ENCODE peak calls at places on chromosomes 11 and 22, in eight cellular contexts. One of them, this sample, is unnamed.
A peak's percentile ranks its signal among the peaks of the same experiment; 100 is the strongest.

GRCh38 chr22:44024288-44024908 is at the start of gene PARVB:
- DNase-seq in K562: peak; percentile 70
- DNase-seq in CD8-positive, alpha-beta T cell: no peak
- DNase-seq in lung: no peak
- DNase-seq in PC-9: peak; percentile 20
- DNase-seq in sigmoid colon: no peak
- DNase-seq in lower lobe of right lung: peak; percentile 51
- DNase-seq in vagina: no peak
- DNase-seq in this sample: peak; percentile 45

GRCh38 chr11:65911682-65912568 is 6.9 kb downstream of the C11orf68 start:
- DNase-seq in sigmoid colon: peak; percentile 85
- DNase-seq in lower lobe of right lung: no peak
- DNase-seq in vagina: no peak
- DNase-seq in lung: peak; percentile 52
- DNase-seq in CD8-positive, alpha-beta T cell: no peak
- DNase-seq in K562: peak; percentile 34
- DNase-seq in PC-9: peak; percentile 70
- DNase-seq in this sample: peak; percentile 60

GRCh38 chr11:130588471-130588870 is 140.0 kb downstream of the ADAMTS15 start:
- DNase-seq in CD8-positive, alpha-beta T cell: no peak
- DNase-seq in sigmoid colon: no peak
- DNase-seq in lung: no peak
- DNase-seq in lower lobe of right lung: no peak
- DNase-seq in vagina: no peak
- DNase-seq in K562: no peak
- DNase-seq in PC-9: no peak
- DNase-seq in this sample: no peak

GRCh38 chr11:121810291-121810690 is 305.7 kb downstream of the BLID start:
- DNase-seq in PC-9: no peak
- DNase-seq in sigmoid colon: no peak
- DNase-seq in lower lobe of right lung: no peak
- DNase-seq in CD8-positive, alpha-beta T cell: no peak
- DNase-seq in K562: no peak
- DNase-seq in vagina: no peak
- DNase-seq in lung: no peak
- DNase-seq in this sample: no peak

GRCh38 chr22:46738961-46739870 is 1.2 kb upstream of the CERK start:
- DNase-seq in vagina: no peak
- DNase-seq in PC-9: peak; percentile 58
- DNase-seq in lung: peak; percentile 50
- DNase-seq in lower lobe of right lung: no peak
- DNase-seq in CD8-positive, alpha-beta T cell: peak; percentile 55
- DNase-seq in K562: no peak
- DNase-seq in sigmoid colon: no peak
- DNase-seq in this sample: peak; percentile 61

GRCh38 chr22:26357813-26358212 is 71.2 kb upstream of the ASPHD2 start:
- DNase-seq in lower lobe of right lung: no peak
- DNase-seq in vagina: no peak
- DNase-seq in lung: no peak
- DNase-seq in PC-9: no peak
- DNase-seq in CD8-positive, alpha-beta T cell: no peak
- DNase-seq in K562: no peak
- DNase-seq in sigmoid colon: no peak
- DNase-seq in this sample: no peak

GRCh38 chr11:121024989-121025388 is 1.1 kb downstream of the TBCEL start:
- DNase-seq in vagina: no peak
- DNase-seq in sigmoid colon: no peak
- DNase-seq in lung: peak; percentile 33
- DNase-seq in CD8-positive, alpha-beta T cell: no peak
- DNase-seq in lower lobe of right lung: no peak
- DNase-seq in K562: no peak
- DNase-seq in PC-9: no peak
- DNase-seq in this sample: no peak

GRCh38 chr11:132115454-132115853 is 745.0 kb downstream of the NTM start:
- DNase-seq in sigmoid colon: no peak
- DNase-seq in lower lobe of right lung: no peak
- DNase-seq in PC-9: no peak
- DNase-seq in K562: no peak
- DNase-seq in vagina: no peak
- DNase-seq in lung: no peak
- DNase-seq in CD8-positive, alpha-beta T cell: no peak
- DNase-seq in this sample: no peak

GRCh38 chr11:83249972-83250593 is 36.1 kb downstream of the CCDC90B start:
- DNase-seq in K562: peak; percentile 48
- DNase-seq in lung: no peak
- DNase-seq in vagina: no peak
- DNase-seq in sigmoid colon: no peak
- DNase-seq in PC-9: no peak
- DNase-seq in CD8-positive, alpha-beta T cell: peak; percentile 22
- DNase-seq in lower lobe of right lung: no peak
- DNase-seq in this sample: peak; percentile 7

GRCh38 chr11:2289350-2289749 is 12.4 kb downstream of the C11orf21 start:
- DNase-seq in CD8-positive, alpha-beta T cell: no peak
- DNase-seq in sigmoid colon: no peak
- DNase-seq in lung: no peak
- DNase-seq in K562: no peak
- DNase-seq in PC-9: no peak
- DNase-seq in lower lobe of right lung: no peak
- DNase-seq in vagina: no peak
- DNase-seq in this sample: no peak

GRCh38 chr11:116162086-116162485 is 610.7 kb downstream of the BUD13 start:
- DNase-seq in vagina: peak; percentile 54
- DNase-seq in CD8-positive, alpha-beta T cell: no peak
- DNase-seq in lung: peak; percentile 18
- DNase-seq in sigmoid colon: no peak
- DNase-seq in lower lobe of right lung: no peak
- DNase-seq in PC-9: no peak
- DNase-seq in K562: no peak
- DNase-seq in this sample: no peak

GRCh38 chr22:19691721-19692341 is 22.5 kb upstream of the SEPTIN5 start:
- DNase-seq in K562: peak; percentile 93
- DNase-seq in PC-9: peak; percentile 70
- DNase-seq in vagina: no peak
- DNase-seq in lower lobe of right lung: no peak
- DNase-seq in CD8-positive, alpha-beta T cell: no peak
- DNase-seq in sigmoid colon: peak; percentile 71
- DNase-seq in lung: no peak
- DNase-seq in this sample: no peak

GRCh38 chr11:34263462-34264186 is 94.2 kb downstream of the ABTB2 start:
- DNase-seq in lung: peak; percentile 75
- DNase-seq in CD8-positive, alpha-beta T cell: no peak
- DNase-seq in sigmoid colon: peak; percentile 76
- DNase-seq in lower lobe of right lung: peak; percentile 73
- DNase-seq in PC-9: peak; percentile 94
- DNase-seq in K562: no peak
- DNase-seq in vagina: no peak
- DNase-seq in this sample: peak; percentile 13

GRCh38 chr11:69035150-69035958 is 13.4 kb upstream of the TPCN2 start:
- DNase-seq in sigmoid colon: peak; percentile 74
- DNase-seq in lower lobe of right lung: no peak
- DNase-seq in K562: no peak
- DNase-seq in lung: no peak
- DNase-seq in CD8-positive, alpha-beta T cell: no peak
- DNase-seq in vagina: no peak
- DNase-seq in PC-9: no peak
- DNase-seq in this sample: no peak

GRCh38 chr11:64097468-64098317 is 62.0 kb downstream of the FLRT1 start:
- DNase-seq in lung: no peak
- DNase-seq in K562: no peak
- DNase-seq in lower lobe of right lung: no peak
- DNase-seq in PC-9: no peak
- DNase-seq in vagina: no peak
- DNase-seq in sigmoid colon: peak; percentile 82
- DNase-seq in CD8-positive, alpha-beta T cell: no peak
- DNase-seq in this sample: no peak

GRCh38 chr11:78037056-78037455 is 14.0 kb upstream of the KCTD14 start:
- DNase-seq in lung: peak; percentile 67
- DNase-seq in PC-9: peak; percentile 85
- DNase-seq in sigmoid colon: no peak
- DNase-seq in vagina: no peak
- DNase-seq in K562: no peak
- DNase-seq in lower lobe of right lung: peak; percentile 76
- DNase-seq in CD8-positive, alpha-beta T cell: no peak
- DNase-seq in this sample: peak; percentile 55

GRCh38 chr11:44453871-44454270 is 111.6 kb upstream of the CD82 start:
- DNase-seq in PC-9: no peak
- DNase-seq in K562: no peak
- DNase-seq in CD8-positive, alpha-beta T cell: no peak
- DNase-seq in vagina: no peak
- DNase-seq in sigmoid colon: peak; percentile 71
- DNase-seq in lower lobe of right lung: no peak
- DNase-seq in lung: no peak
- DNase-seq in this sample: no peak

GRCh38 chr11:76768091-76769047 is 14.8 kb upstream of the TSKU start:
- DNase-seq in lower lobe of right lung: peak; percentile 77
- DNase-seq in PC-9: no peak
- DNase-seq in vagina: no peak
- DNase-seq in K562: no peak
- DNase-seq in lung: peak; percentile 53
- DNase-seq in sigmoid colon: peak; percentile 83
- DNase-seq in CD8-positive, alpha-beta T cell: no peak
- DNase-seq in this sample: no peak
- H3K4me1 ChIP-seq in lower lobe of right lung: peaks cover 89% of the 10 kb centered on the region
- H3K4me1 ChIP-seq in PC-9: peaks cover 83% of the 10 kb centered on the region
- H3K4me1 ChIP-seq in vagina: peaks cover 100% of the 10 kb centered on the region
- H3K4me1 ChIP-seq in K562: peaks cover 13% of the 10 kb centered on the region
- H3K4me1 ChIP-seq in lung: peaks cover 27% of the 10 kb centered on the region
- H3K4me1 ChIP-seq in sigmoid colon: no peaks in the 10 kb centered on the region
- H3K4me1 ChIP-seq in CD8-positive, alpha-beta T cell: peaks cover 19% of the 10 kb centered on the region
- H3K4me1 ChIP-seq in this sample: peaks cover 8% of the 10 kb centered on the region

DNA sequence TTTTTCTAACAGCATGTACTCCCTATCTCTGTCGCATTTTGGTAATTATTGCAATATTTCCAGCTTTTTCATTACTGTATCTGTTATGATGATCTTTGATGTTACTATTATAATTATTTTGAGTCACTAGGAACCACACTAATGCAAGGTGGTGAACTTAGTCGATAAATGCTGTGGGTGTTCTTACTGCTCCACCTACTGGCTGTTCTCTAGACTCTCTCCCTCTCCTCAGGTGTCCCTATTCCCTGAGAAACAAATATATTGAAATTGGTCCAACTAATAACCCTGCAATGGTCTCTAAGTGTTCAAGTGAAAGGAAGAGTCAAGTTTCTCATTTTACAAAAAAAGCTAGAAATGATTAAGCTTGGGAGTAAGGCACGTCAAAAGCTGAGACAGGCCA is 10.5 kb downstream of the ARL14EP start:
- DNase-seq in lower lobe of right lung: no peak
- DNase-seq in CD8-positive, alpha-beta T cell: no peak
- DNase-seq in vagina: no peak
- DNase-seq in sigmoid colon: no peak
- DNase-seq in lung: no peak
- DNase-seq in PC-9: no peak
- DNase-seq in K562: peak; percentile 18
- DNase-seq in this sample: no peak
- TF ChIP-seq CTCF in lower lobe of right lung: peak; percentile 31
- TF ChIP-seq CTCF in CD8-positive, alpha-beta T cell: peak; percentile 33
- TF ChIP-seq CTCF in vagina: no peak
- TF ChIP-seq CTCF in sigmoid colon: no peak
- TF ChIP-seq CTCF in lung: no peak
- TF ChIP-seq CTCF in PC-9: peak; percentile 70
- TF ChIP-seq CTCF in K562: peak; percentile 15
- TF ChIP-seq CTCF in this sample: peak; percentile 50

DNA sequence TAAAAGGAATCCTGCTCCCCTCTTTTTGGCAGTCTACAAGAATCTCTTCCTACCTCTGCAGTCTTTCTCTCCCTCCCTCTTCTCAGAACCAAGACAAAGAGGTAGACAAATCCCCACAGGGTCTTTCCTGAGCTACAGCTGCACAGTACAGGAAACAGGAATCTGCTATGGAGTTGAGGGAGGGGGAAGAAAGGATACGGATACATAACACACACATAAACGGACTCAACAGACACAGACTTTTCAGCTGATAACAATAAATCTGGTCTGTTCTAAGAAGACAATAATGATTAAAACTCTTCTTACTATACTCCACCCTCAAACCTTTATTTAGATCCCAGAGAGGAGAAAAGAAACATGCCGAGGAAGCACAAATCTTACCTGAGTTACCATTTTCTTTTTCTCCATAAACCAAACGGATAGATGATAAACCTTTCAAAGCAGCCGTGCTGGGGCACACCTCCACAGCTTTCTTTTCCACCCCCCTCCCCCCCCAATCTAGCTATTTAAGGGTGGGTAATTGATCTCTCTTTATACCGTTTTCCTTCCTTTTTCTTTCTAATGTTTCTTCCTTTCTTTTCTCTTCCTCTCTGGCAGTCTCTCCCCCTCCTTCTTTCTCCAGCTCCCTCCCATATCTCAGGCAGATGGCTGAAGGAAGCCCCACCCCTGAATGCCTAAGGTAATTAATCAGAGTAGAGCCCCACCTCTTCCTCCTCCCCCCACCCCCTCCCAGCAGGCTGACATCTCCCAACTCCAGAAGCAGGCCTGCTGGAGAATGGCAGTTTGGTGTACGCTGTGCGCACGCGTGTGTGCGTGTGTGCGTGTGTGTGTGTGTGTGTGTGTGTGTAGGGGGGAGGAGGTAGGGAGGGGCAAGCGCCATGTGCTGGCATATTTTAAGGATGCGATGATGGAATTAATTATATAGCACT is 122.4 kb downstream of the APOL5 start:
- DNase-seq in lower lobe of right lung: peak; percentile 84
- DNase-seq in lung: peak; percentile 86
- DNase-seq in sigmoid colon: peak; percentile 94
- DNase-seq in PC-9: peak; percentile 71
- DNase-seq in CD8-positive, alpha-beta T cell: peak; percentile 26
- DNase-seq in K562: peak; percentile 86
- DNase-seq in vagina: peak; percentile 96
- DNase-seq in this sample: peak; percentile 94
- H3K4me3 ChIP-seq in lower lobe of right lung: peak overlapping the region; percentile 56
- H3K4me3 ChIP-seq in lung: peak overlapping the region; percentile 56
- H3K4me3 ChIP-seq in sigmoid colon: peak overlapping the region; percentile 48
- H3K4me3 ChIP-seq in PC-9: peak overlapping the region; percentile 69
- H3K4me3 ChIP-seq in CD8-positive, alpha-beta T cell: no peak overlapping the region
- H3K4me3 ChIP-seq in K562: peak overlapping the region; percentile 38
- H3K4me3 ChIP-seq in vagina: peak overlapping the region; percentile 48
- H3K4me3 ChIP-seq in this sample: peak overlapping the region; percentile 85

GRCh38 chr22:35104491-35104890 is 38.5 kb downstream of the ISX start:
- DNase-seq in PC-9: no peak
- DNase-seq in vagina: no peak
- DNase-seq in sigmoid colon: no peak
- DNase-seq in K562: no peak
- DNase-seq in CD8-positive, alpha-beta T cell: no peak
- DNase-seq in lower lobe of right lung: no peak
- DNase-seq in lung: no peak
- DNase-seq in this sample: no peak

GRCh38 chr22:35102663-35103062 is 36.7 kb downstream of the ISX start:
- DNase-seq in sigmoid colon: no peak
- DNase-seq in K562: peak; percentile 24
- DNase-seq in PC-9: peak; percentile 2
- DNase-seq in lower lobe of right lung: peak; percentile 48
- DNase-seq in vagina: no peak
- DNase-seq in CD8-positive, alpha-beta T cell: no peak
- DNase-seq in lung: peak; percentile 35
- DNase-seq in this sample: no peak

GRCh38 chr22:35103756-35104155 is 37.8 kb downstream of the ISX start:
- DNase-seq in vagina: no peak
- DNase-seq in K562: no peak
- DNase-seq in CD8-positive, alpha-beta T cell: no peak
- DNase-seq in lung: no peak
- DNase-seq in sigmoid colon: no peak
- DNase-seq in PC-9: no peak
- DNase-seq in lower lobe of right lung: no peak
- DNase-seq in this sample: no peak

GRCh38 chr22:35098921-35099320 is 33.0 kb downstream of the ISX start:
- DNase-seq in K562: no peak
- DNase-seq in PC-9: no peak
- DNase-seq in vagina: no peak
- DNase-seq in CD8-positive, alpha-beta T cell: no peak
- DNase-seq in sigmoid colon: no peak
- DNase-seq in lower lobe of right lung: no peak
- DNase-seq in lung: no peak
- DNase-seq in this sample: no peak

GRCh38 chr22:35099883-35100282 is 33.9 kb downstream of the ISX start:
- DNase-seq in vagina: no peak
- DNase-seq in CD8-positive, alpha-beta T cell: no peak
- DNase-seq in K562: peak; percentile 12
- DNase-seq in lower lobe of right lung: no peak
- DNase-seq in lung: no peak
- DNase-seq in PC-9: no peak
- DNase-seq in sigmoid colon: no peak
- DNase-seq in this sample: no peak
- H3K4me1 ChIP-seq in vagina: no peaks in the 10 kb centered on the region
- H3K4me1 ChIP-seq in CD8-positive, alpha-beta T cell: no peaks in the 10 kb centered on the region
- H3K4me1 ChIP-seq in K562: peaks cover 16% of the 10 kb centered on the region
- H3K4me1 ChIP-seq in lower lobe of right lung: no peaks in the 10 kb centered on the region
- H3K4me1 ChIP-seq in lung: no peaks in the 10 kb centered on the region
- H3K4me1 ChIP-seq in PC-9: no peaks in the 10 kb centered on the region
- H3K4me1 ChIP-seq in sigmoid colon: no peaks in the 10 kb centered on the region
- H3K4me1 ChIP-seq in this sample: no peaks in the 10 kb centered on the region